ENCODE peak calls at places on chromosomes 3 and 15, in seven cellular contexts. Y is PC-3, Q is GM12865, A is mesendoderm, U is A549, I is stomach, C is psoas muscle. B is an unnamed sample.

GRCh38 chr3:190701096-190701532 is 161.4 kb downstream of the GMNC start:
- DNase-seq in Y (peak; percentile 87), Q (peak; percentile 47), A (peak; percentile 65), U (peak; percentile 79), I (peak; percentile 65), C (no peak), B (peak; percentile 28)

GRCh38 chr3:115862099-115862498 is 238.8 kb downstream of the GAP43 start:
- DNase-seq in Y (no peak), Q (no peak), A (no peak), U (no peak), I (no peak), C (no peak), B (no peak)

GRCh38 chr3:32147935-32148334 is 41.5 kb downstream of the GPD1L start:
- DNase-seq in Y (no peak), Q (no peak), A (no peak), U (no peak), I (no peak), C (no peak), B (peak; percentile 24)

GRCh38 chr3:11910971-11911531 is 64.4 kb upstream of the TAMM41 start:
- DNase-seq in Y (no peak), Q (no peak), A (no peak), U (no peak), I (peak; percentile 74), C (no peak), B (peak; percentile 55)

GRCh38 chr3:127000128-127000527 is 17.2 kb downstream of the PLXNA1 start:
- DNase-seq in Y (no peak), Q (no peak), A (no peak), U (no peak), I (no peak), C (no peak), B (peak; percentile 15)

GRCh38 chr3:78601249-78601648 is 1166.5 kb downstream of the ROBO1 start:
- DNase-seq in Y (no peak), Q (no peak), A (no peak), U (no peak), I (no peak), C (no peak), B (no peak)

GRCh38 chr15:58453931-58454793 is 22.4 kb downstream of the LIPC start:
- DNase-seq in Y (no peak), Q (peak; percentile 75), A (no peak), U (no peak), I (no peak), C (no peak), B (peak; percentile 38)

GRCh38 chr3:77456881-77457280 is 417.0 kb downstream of the ROBO2 start:
- DNase-seq in Y (no peak), Q (no peak), A (no peak), U (no peak), I (no peak), C (no peak), B (no peak)

GRCh38 chr3:130826516-130826915 is 67.4 kb upstream of the ATP2C1 start:
- DNase-seq in Y (peak; percentile 52), Q (no peak), A (no peak), U (no peak), I (no peak), C (no peak), B (no peak)

GRCh38 chr3:188037116-188037718 is 116.7 kb upstream of the LPP start:
- DNase-seq in Y (peak; percentile 65), Q (no peak), A (peak; percentile 91), U (peak; percentile 73), I (peak; percentile 51), C (no peak), B (no peak)

GRCh38 chr3:124878561-124879394 is 8.4 kb downstream of the ITGB5 start:
- DNase-seq in Y (peak; percentile 90), Q (no peak), A (no peak), U (peak; percentile 98), I (no peak), C (no peak), B (peak; percentile 98)

DNA sequence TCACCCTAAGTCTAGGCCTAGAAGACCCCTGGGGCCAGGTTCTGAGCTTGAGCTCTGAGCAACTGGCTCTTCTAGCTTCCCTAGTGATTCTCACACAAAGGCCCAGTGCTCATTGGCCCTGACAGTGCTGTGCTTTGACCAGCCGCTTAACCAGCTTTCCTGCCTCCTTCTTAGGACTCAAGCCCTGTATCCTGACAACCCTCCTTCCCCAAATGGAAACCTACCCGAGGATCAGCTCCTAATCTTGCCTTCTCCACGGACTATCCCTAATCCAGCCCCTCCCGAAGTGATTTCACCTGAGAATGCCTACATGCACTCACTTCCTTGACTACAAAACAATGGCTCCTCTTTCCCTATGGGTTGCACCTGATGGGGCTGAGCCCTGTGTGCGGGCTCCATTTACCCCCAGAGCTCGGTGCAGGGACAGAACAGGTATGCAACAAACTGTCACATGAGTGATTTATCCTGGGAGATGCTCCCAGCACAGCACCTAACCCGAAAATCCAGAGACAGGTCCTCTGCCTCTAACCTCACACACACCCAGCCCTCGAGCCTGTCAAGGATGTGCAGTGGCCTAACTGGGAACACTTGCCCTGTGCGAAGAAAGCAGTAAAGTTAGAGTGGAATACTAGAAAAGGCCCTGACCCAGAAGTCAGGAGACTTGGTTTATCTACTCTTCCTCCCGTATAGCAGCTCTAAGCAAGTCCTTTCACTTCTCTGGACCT is 2.3 kb downstream of the MEGF11 start:
- DNase-seq in Y (no peak), Q (no peak), A (no peak), U (no peak), I (no peak), C (no peak), B (no peak)
- H3K4me3 ChIP-seq in Y (no peak overlapping the region), Q (no peak overlapping the region), A (no peak overlapping the region), U (no peak overlapping the region), I (no peak overlapping the region), C (no peak overlapping the region), B (no peak overlapping the region)

DNA sequence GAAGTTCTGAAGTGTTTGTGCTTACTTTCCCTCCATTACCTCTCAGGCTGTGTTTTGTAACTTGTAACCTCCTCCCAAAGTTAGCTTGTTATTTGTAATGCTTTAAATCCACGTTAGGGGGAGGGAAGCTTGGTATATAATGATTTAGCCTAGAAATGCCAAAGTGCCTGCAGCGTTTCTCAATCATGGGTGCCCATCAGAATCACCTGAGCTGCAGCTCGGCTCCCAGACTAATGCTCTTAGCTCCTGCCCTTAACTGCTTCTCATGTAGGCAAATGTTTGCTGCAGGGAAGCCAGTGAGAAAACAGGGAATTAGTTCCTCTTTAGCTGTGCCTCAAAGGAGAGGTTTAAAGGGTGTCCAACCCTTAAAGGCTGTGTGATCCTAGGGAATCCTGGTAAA is 219.2 kb upstream of the NAALADL2 start:
- DNase-seq in Y (no peak), Q (no peak), A (peak; percentile 2), U (no peak), I (no peak), C (no peak), B (no peak)
- H3K4me3 ChIP-seq in Y (no peak overlapping the region), Q (no peak overlapping the region), A (no peak overlapping the region), U (no peak overlapping the region), I (no peak overlapping the region), C (no peak overlapping the region), B (no peak overlapping the region)

GRCh38 chr15:63308491-63308890 is 31.1 kb downstream of the APH1B start:
- DNase-seq in Y (no peak), Q (no peak), A (no peak), U (no peak), I (no peak), C (no peak), B (no peak)

GRCh38 chr15:63313866-63314265 is 36.5 kb downstream of the APH1B start:
- DNase-seq in Y (no peak), Q (no peak), A (no peak), U (no peak), I (no peak), C (no peak), B (no peak)

GRCh38 chr15:63308947-63309346 is 31.5 kb downstream of the APH1B start:
- DNase-seq in Y (peak; percentile 17), Q (no peak), A (no peak), U (no peak), I (no peak), C (no peak), B (no peak)

GRCh38 chr15:63310646-63311045 is 33.2 kb downstream of the APH1B start:
- DNase-seq in Y (no peak), Q (no peak), A (no peak), U (no peak), I (no peak), C (no peak), B (no peak)

DNA sequence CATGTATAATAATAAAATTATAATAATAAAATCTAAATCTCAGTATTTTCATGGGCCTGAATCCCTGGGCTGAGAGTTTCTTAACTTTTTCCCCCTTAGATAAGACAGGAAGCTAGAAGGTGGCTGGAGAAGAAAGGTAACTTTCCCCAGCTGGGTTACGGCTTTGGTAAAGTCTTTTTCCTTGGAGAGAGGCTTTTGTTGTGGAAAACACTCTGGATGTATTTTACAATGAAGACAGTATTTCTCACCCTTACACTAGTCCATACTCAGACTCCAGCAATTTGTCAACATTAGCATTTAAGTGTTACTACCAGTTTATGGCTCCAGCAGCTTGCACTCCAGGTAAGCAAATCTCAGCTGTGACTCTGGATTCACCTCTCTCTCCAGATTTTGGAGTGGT is 34.9 kb downstream of the APH1B start:
- DNase-seq in Y (no peak), Q (no peak), A (peak; percentile 42), U (no peak), I (no peak), C (no peak), B (no peak)
- H3K4me3 ChIP-seq in Y (no peak overlapping the region), Q (no peak overlapping the region), A (no peak overlapping the region), U (no peak overlapping the region), I (no peak overlapping the region), C (no peak overlapping the region), B (no peak overlapping the region)

GRCh38 chr15:76572983-76573314 is 236.4 kb downstream of the ISL2 start:
- DNase-seq in Y (no peak), Q (no peak), A (no peak), U (no peak), I (no peak), C (no peak), B (no peak)
- H3K4me3 ChIP-seq in Y (no peak overlapping the region), Q (no peak overlapping the region), A (no peak overlapping the region), U (no peak overlapping the region), I (no peak overlapping the region), C (no peak overlapping the region), B (no peak overlapping the region)

DNA sequence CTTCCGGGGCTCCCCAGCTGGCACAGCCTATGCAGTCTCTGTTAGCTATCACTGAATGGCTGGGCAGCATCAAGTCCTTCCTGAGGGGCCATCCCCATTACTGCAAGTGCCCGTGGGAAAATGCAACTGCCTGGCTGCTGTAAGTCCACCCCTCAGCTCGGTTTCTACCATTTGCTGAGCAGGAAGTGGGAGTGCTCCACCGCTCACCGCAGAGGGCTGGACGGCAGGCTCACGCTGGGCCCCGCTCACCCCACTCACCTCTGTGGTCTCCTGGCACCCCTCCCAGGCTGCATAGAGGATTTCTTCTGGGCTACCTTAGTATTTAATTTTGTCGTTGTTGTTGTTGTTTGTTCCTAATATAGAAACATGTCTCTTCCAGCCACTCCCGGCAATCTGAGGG is 270.2 kb downstream of the PLCL2 start:
- DNase-seq in Y (no peak), Q (no peak), A (no peak), U (no peak), I (no peak), C (peak; percentile 49), B (no peak)
- H3K4me3 ChIP-seq in Y (no peak overlapping the region), Q (no peak overlapping the region), A (no peak overlapping the region), U (no peak overlapping the region), I (no peak overlapping the region), C (no peak overlapping the region), B (no peak overlapping the region)

GRCh38 chr3:192848371-192849233 is 69.1 kb downstream of the MB21D2 start:
- DNase-seq in Y (no peak), Q (peak; percentile 87), A (no peak), U (no peak), I (no peak), C (no peak), B (no peak)
- H3K4me3 ChIP-seq in Y (no peak overlapping the region), Q (peak overlapping the region; percentile 49), A (no peak overlapping the region), U (no peak overlapping the region), I (no peak overlapping the region), C (no peak overlapping the region), B (no peak overlapping the region)